ENCODE peak calls at places on chromosomes 11 and 22, in eight cellular contexts. One of them, this sample, is unnamed.

GRCh38 chr11:128379587-128380279 is 207.6 kb downstream of the ETS1 start:
- DNase-seq in GM12891: no peak
- DNase-seq in HCT116: no peak
- DNase-seq in erythroblast: no peak
- DNase-seq in prostate gland: no peak
- DNase-seq in uterus: no peak
- DNase-seq in K562: no peak
- DNase-seq in H54: no peak
- DNase-seq in this sample: no peak

GRCh38 chr22:23783496-23784167 is 3.1 kb upstream of the SMARCB1 start:
- DNase-seq in GM12891: no peak
- DNase-seq in HCT116: no peak
- DNase-seq in erythroblast: no peak
- DNase-seq in prostate gland: no peak
- DNase-seq in uterus: no peak
- DNase-seq in K562: no peak
- DNase-seq in H54: no peak
- DNase-seq in this sample: no peak

GRCh38 chr11:128547946-128548654 is 39.3 kb downstream of the ETS1 start:
- DNase-seq in GM12891: no peak
- DNase-seq in HCT116: no peak
- DNase-seq in erythroblast: no peak
- DNase-seq in prostate gland: no peak
- DNase-seq in uterus: no peak
- DNase-seq in K562: no peak
- DNase-seq in H54: no peak
- DNase-seq in this sample: no peak

GRCh38 chr11:123822591-123822990 is 16.4 kb upstream of the OR6M1 start:
- DNase-seq in GM12891: no peak
- DNase-seq in HCT116: no peak
- DNase-seq in erythroblast: no peak
- DNase-seq in prostate gland: no peak
- DNase-seq in uterus: peak
- DNase-seq in K562: no peak
- DNase-seq in H54: no peak
- DNase-seq in this sample: no peak

GRCh38 chr11:72808415-72808814 is 5.8 kb upstream of the ATG16L2 start:
- DNase-seq in GM12891: no peak
- DNase-seq in HCT116: no peak
- DNase-seq in erythroblast: no peak
- DNase-seq in prostate gland: no peak
- DNase-seq in uterus: no peak
- DNase-seq in K562: no peak
- DNase-seq in H54: no peak
- DNase-seq in this sample: no peak

GRCh38 chr11:2846056-2846455 is 39.5 kb downstream of the CDKN1C start:
- DNase-seq in GM12891: no peak
- DNase-seq in HCT116: no peak
- DNase-seq in erythroblast: no peak
- DNase-seq in prostate gland: no peak
- DNase-seq in uterus: no peak
- DNase-seq in K562: peak
- DNase-seq in H54: peak
- DNase-seq in this sample: no peak

GRCh38 chr11:68314203-68314885 is 2.0 kb downstream of the LRP5 start:
- DNase-seq in GM12891: no peak
- DNase-seq in HCT116: no peak
- DNase-seq in erythroblast: peak
- DNase-seq in prostate gland: no peak
- DNase-seq in uterus: no peak
- DNase-seq in K562: no peak
- DNase-seq in H54: no peak
- DNase-seq in this sample: no peak

GRCh38 chr22:40118979-40119378 is 58.7 kb upstream of the TNRC6B start:
- DNase-seq in GM12891: no peak
- DNase-seq in HCT116: no peak
- DNase-seq in erythroblast: no peak
- DNase-seq in prostate gland: no peak
- DNase-seq in uterus: no peak
- DNase-seq in K562: no peak
- DNase-seq in H54: no peak
- DNase-seq in this sample: no peak

GRCh38 chr22:32476286-32476685 is 1.7 kb downstream of the FBXO7 start:
- DNase-seq in GM12891: no peak
- DNase-seq in HCT116: no peak
- DNase-seq in erythroblast: peak
- DNase-seq in prostate gland: no peak
- DNase-seq in uterus: no peak
- DNase-seq in K562: no peak
- DNase-seq in H54: no peak
- DNase-seq in this sample: no peak

GRCh38 chr11:2580444-2581050 is 119.2 kb downstream of the KCNQ1OT1 start:
- DNase-seq in GM12891: no peak
- DNase-seq in HCT116: no peak
- DNase-seq in erythroblast: no peak
- DNase-seq in prostate gland: no peak
- DNase-seq in uterus: no peak
- DNase-seq in K562: no peak
- DNase-seq in H54: no peak
- DNase-seq in this sample: peak

GRCh38 chr11:113874920-113875413 is 405 bp downstream of the USP28 start:
- DNase-seq in GM12891: no peak
- DNase-seq in HCT116: no peak
- DNase-seq in erythroblast: no peak
- DNase-seq in prostate gland: peak
- DNase-seq in uterus: peak
- DNase-seq in K562: no peak
- DNase-seq in H54: no peak
- DNase-seq in this sample: no peak

GRCh38 chr11:14892577-14892976 is 546 bp upstream of the CYP2R1 start:
- DNase-seq in GM12891: no peak
- DNase-seq in HCT116: no peak
- DNase-seq in erythroblast: no peak
- DNase-seq in prostate gland: no peak
- DNase-seq in uterus: no peak
- DNase-seq in K562: no peak
- DNase-seq in H54: no peak
- DNase-seq in this sample: no peak

GRCh38 chr11:14886509-14886908 is 5.5 kb downstream of the CYP2R1 start:
- DNase-seq in GM12891: no peak
- DNase-seq in HCT116: no peak
- DNase-seq in erythroblast: no peak
- DNase-seq in prostate gland: no peak
- DNase-seq in uterus: no peak
- DNase-seq in K562: no peak
- DNase-seq in H54: no peak
- DNase-seq in this sample: no peak

GRCh38 chr11:14891143-14892035 is 642 bp downstream of the CYP2R1 start:
- DNase-seq in GM12891: peak
- DNase-seq in HCT116: peak
- DNase-seq in erythroblast: peak
- DNase-seq in prostate gland: peak
- DNase-seq in uterus: peak
- DNase-seq in K562: peak
- DNase-seq in H54: no peak
- DNase-seq in this sample: peak

GRCh38 chr11:14894657-14895598 is 2.9 kb upstream of the CYP2R1 start:
- DNase-seq in GM12891: no peak
- DNase-seq in HCT116: no peak
- DNase-seq in erythroblast: peak
- DNase-seq in prostate gland: no peak
- DNase-seq in uterus: no peak
- DNase-seq in K562: peak
- DNase-seq in H54: no peak
- DNase-seq in this sample: no peak

DNA sequence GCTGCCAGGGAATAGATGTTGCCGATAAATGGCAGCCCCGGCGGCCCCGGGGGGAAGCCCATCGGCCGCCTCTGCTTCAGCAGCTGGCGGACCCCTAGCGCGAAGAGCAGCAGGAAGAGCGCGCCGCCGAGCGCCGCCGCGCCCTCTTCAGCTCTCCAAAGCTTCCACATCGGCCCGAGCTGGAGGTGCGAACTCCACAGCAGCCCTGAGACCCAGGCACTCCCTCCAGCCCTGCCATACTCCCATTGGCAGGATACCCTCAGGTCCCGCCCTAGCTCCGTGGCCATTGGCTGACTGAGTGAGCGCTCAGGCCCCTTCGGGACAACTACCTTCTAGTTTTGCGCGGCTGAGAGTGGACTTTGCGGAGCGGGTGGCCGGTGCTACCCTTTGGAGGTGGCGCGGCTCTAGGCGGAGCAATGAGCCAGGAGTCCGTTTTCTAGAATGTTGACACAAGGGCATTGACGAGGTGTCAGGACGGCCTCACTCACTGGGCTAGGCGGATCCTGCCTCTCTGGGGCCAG is at the start of gene CYP2R1:
- DNase-seq in GM12891: peak
- DNase-seq in HCT116: peak
- DNase-seq in erythroblast: peak
- DNase-seq in prostate gland: peak
- DNase-seq in uterus: peak
- DNase-seq in K562: peak
- DNase-seq in H54: peak
- DNase-seq in this sample: peak
- TF ChIP-seq POLR2A in GM12891: no peak
- TF ChIP-seq POLR2A in HCT116: no peak
- TF ChIP-seq POLR2A in erythroblast: no peak
- TF ChIP-seq POLR2A in prostate gland: peak
- TF ChIP-seq POLR2A in uterus: peak
- TF ChIP-seq POLR2A in K562: no peak
- TF ChIP-seq POLR2A in H54: peak
- TF ChIP-seq POLR2A in this sample: no peak

DNA sequence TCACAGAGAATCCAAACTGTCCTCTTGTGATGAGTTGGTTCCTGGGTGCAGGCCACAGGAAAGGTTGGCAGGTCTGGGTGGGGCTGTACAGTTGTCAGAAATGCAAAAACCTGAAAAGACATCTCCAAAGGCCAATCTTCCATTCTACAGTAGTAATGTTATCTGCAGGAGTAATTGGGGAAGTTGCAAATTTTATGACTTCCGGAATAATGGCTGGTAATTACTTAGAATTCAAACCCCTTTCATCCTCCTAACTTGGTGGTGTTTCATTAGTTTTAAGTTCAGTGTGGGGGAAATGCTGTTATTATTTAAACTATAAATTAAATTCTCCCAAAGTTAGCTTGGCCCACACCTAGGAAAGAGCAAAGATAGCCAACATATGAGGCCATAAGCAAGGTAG is 64.7 kb upstream of the FAT3 start:
- DNase-seq in GM12891: no peak
- DNase-seq in HCT116: no peak
- DNase-seq in erythroblast: no peak
- DNase-seq in prostate gland: no peak
- DNase-seq in uterus: no peak
- DNase-seq in K562: no peak
- DNase-seq in H54: no peak
- DNase-seq in this sample: no peak
- TF ChIP-seq POLR2A in GM12891: no peak
- TF ChIP-seq POLR2A in HCT116: no peak
- TF ChIP-seq POLR2A in erythroblast: no peak
- TF ChIP-seq POLR2A in prostate gland: no peak
- TF ChIP-seq POLR2A in uterus: no peak
- TF ChIP-seq POLR2A in K562: no peak
- TF ChIP-seq POLR2A in H54: no peak
- TF ChIP-seq POLR2A in this sample: no peak

GRCh38 chr11:118892964-118893363 is 9.3 kb downstream of the CXCR5 start:
- DNase-seq in GM12891: no peak
- DNase-seq in HCT116: no peak
- DNase-seq in erythroblast: no peak
- DNase-seq in prostate gland: no peak
- DNase-seq in uterus: no peak
- DNase-seq in K562: no peak
- DNase-seq in H54: no peak
- DNase-seq in this sample: no peak
- TF ChIP-seq POLR2A in GM12891: no peak
- TF ChIP-seq POLR2A in HCT116: no peak
- TF ChIP-seq POLR2A in erythroblast: no peak
- TF ChIP-seq POLR2A in prostate gland: no peak
- TF ChIP-seq POLR2A in uterus: no peak
- TF ChIP-seq POLR2A in K562: no peak
- TF ChIP-seq POLR2A in H54: no peak
- TF ChIP-seq POLR2A in this sample: no peak

GRCh38 chr11:62678770-62679696 is at the start of gene UBXN1:
- DNase-seq in GM12891: peak
- DNase-seq in HCT116: peak
- DNase-seq in erythroblast: peak
- DNase-seq in prostate gland: peak
- DNase-seq in uterus: peak
- DNase-seq in K562: peak
- DNase-seq in H54: peak
- DNase-seq in this sample: peak
- TF ChIP-seq POLR2A in GM12891: peak
- TF ChIP-seq POLR2A in HCT116: no peak
- TF ChIP-seq POLR2A in erythroblast: peak
- TF ChIP-seq POLR2A in prostate gland: peak
- TF ChIP-seq POLR2A in uterus: peak
- TF ChIP-seq POLR2A in K562: peak
- TF ChIP-seq POLR2A in H54: peak
- TF ChIP-seq POLR2A in this sample: peak

DNA sequence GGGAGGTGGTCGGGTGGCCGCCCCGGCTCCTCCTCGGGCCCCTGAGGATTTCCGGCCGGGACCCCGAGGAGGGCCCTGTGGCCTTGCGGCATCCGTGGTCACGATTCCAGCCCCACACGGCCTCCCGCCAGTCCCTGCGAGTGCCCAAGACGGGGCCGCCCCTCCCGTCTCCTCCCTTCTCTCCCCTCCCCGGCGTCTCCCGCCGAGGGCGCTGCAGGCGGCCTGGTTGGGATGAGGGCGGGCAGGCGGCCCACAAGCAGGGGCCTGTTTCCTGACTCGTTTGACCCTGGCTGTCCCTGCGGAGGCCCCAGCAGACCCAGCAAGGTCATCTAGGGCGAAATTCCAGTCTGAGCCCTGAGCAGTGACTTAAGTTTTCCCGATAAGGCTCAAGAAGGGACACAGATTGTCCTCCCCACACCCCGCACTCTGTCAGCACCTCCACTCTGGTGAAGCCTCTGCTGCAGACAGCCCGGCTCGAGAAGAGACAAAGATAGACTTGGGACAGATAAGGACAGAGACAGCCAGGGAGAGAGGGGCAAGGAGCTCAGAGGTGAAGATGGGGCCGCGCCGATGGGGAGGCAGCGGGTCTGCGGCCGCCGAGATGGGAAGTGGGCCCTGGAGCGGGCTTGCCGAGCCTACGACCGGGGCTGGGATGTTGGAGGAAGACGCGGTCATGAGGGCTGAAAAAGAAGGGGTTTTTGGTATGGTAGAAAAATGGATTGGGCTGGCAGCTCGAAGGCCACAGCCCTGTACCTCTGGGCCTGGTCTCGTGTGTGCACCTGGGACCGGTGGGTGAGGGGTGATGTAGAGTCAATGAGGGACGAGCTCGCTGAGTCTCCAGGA is 95.0 kb downstream of the SWAP70 start:
- DNase-seq in GM12891: peak
- DNase-seq in HCT116: peak
- DNase-seq in erythroblast: peak
- DNase-seq in prostate gland: peak
- DNase-seq in uterus: peak
- DNase-seq in K562: peak
- DNase-seq in H54: peak
- DNase-seq in this sample: peak
- TF ChIP-seq POLR2A in GM12891: no peak
- TF ChIP-seq POLR2A in HCT116: peak
- TF ChIP-seq POLR2A in erythroblast: no peak
- TF ChIP-seq POLR2A in prostate gland: peak
- TF ChIP-seq POLR2A in uterus: no peak
- TF ChIP-seq POLR2A in K562: no peak
- TF ChIP-seq POLR2A in H54: peak
- TF ChIP-seq POLR2A in this sample: no peak

GRCh38 chr22:35380537-35381423 is at the start of gene HMOX1:
- DNase-seq in GM12891: peak
- DNase-seq in HCT116: peak
- DNase-seq in erythroblast: peak
- DNase-seq in prostate gland: peak
- DNase-seq in uterus: peak
- DNase-seq in K562: no peak
- DNase-seq in H54: peak
- DNase-seq in this sample: peak
- TF ChIP-seq POLR2A in GM12891: peak
- TF ChIP-seq POLR2A in HCT116: peak
- TF ChIP-seq POLR2A in erythroblast: peak
- TF ChIP-seq POLR2A in prostate gland: peak
- TF ChIP-seq POLR2A in uterus: peak
- TF ChIP-seq POLR2A in K562: no peak
- TF ChIP-seq POLR2A in H54: peak
- TF ChIP-seq POLR2A in this sample: peak